ENCODE peak calls at places on chromosome 13, in four cellular contexts. H, J, R and E are unnamed samples.

GRCh38 chr13:33188093-33188882 is 97.3 kb downstream of the STARD13 start:
- DNase-seq in H (no peak), J (no peak), R (no peak), E (peak)

GRCh38 chr13:110405597-110406450 is 98.7 kb downstream of the COL4A2 start:
- DNase-seq in H (no peak), J (peak), R (no peak), E (peak)

GRCh38 chr13:40318366-40318765 is 348.1 kb downstream of the FOXO1 start:
- DNase-seq in H (no peak), J (no peak), R (no peak), E (no peak)

GRCh38 chr13:72342364-72342763 is 385.1 kb downstream of the MZT1 start:
- DNase-seq in H (no peak), J (no peak), R (no peak), E (no peak)

GRCh38 chr13:73268306-73268705 is 209.5 kb downstream of the KLF5 start:
- DNase-seq in H (no peak), J (peak), R (no peak), E (no peak)

GRCh38 chr13:32905063-32905863 is 111.0 kb upstream of the KL start:
- DNase-seq in H (peak), J (no peak), R (no peak), E (peak)

GRCh38 chr13:51044023-51044665 is 66.9 kb downstream of the C13orf42 start:
- DNase-seq in H (peak), J (no peak), R (no peak), E (no peak)

GRCh38 chr13:52161193-52161646 is 1.8 kb upstream of the NEK3 start:
- DNase-seq in H (no peak), J (no peak), R (peak), E (no peak)

GRCh38 chr13:41543664-41544300 is 86.4 kb downstream of the RGCC start:
- DNase-seq in H (no peak), J (no peak), R (no peak), E (peak)

GRCh38 chr13:22596157-22596863 is 584.5 kb upstream of the SGCG start:
- DNase-seq in H (no peak), J (no peak), R (peak), E (no peak)

GRCh38 chr13:20847298-20847697 is 55.2 kb downstream of the XPO4 start:
- DNase-seq in H (peak), J (no peak), R (no peak), E (no peak)

GRCh38 chr13:93146584-93147292 is 79.9 kb upstream of the GPC6 start:
- DNase-seq in H (no peak), J (peak), R (no peak), E (peak)

GRCh38 chr13:69585656-69586055 is 522.0 kb upstream of the ATXN8OS start:
- DNase-seq in H (peak), J (no peak), R (no peak), E (no peak)

GRCh38 chr13:54379461-54379860 is 1350.8 kb downstream of the OLFM4 start:
- DNase-seq in H (no peak), J (no peak), R (no peak), E (no peak)

GRCh38 chr13:103009061-103009840 is 57.0 kb downstream of the SLC10A2 start:
- DNase-seq in H (no peak), J (no peak), R (no peak), E (no peak)

GRCh38 chr13:42039946-42040729 is 8.3 kb upstream of the DGKH start:
- DNase-seq in H (peak), J (peak), R (no peak), E (peak)

GRCh38 chr13:88649855-88650254 is 978.7 kb downstream of the SLITRK5 start:
- DNase-seq in H (no peak), J (no peak), R (no peak), E (no peak)

GRCh38 chr13:76803831-76804230 is 82.4 kb downstream of the KCTD12 start:
- DNase-seq in H (no peak), J (no peak), R (no peak), E (no peak)

GRCh38 chr13:20193924-20194631 is 1.3 kb upstream of the GJB2 start:
- DNase-seq in H (peak), J (no peak), R (no peak), E (no peak)

GRCh38 chr13:39091586-39091985 is 53.3 kb downstream of the NHLRC3 start:
- DNase-seq in H (no peak), J (no peak), R (no peak), E (no peak)

GRCh38 chr13:79270859-79271258 is 135.2 kb downstream of the RBM26 start:
- DNase-seq in H (no peak), J (no peak), R (no peak), E (no peak)

GRCh38 chr13:47459512-47459911 is 541.6 kb downstream of the SUCLA2 start:
- DNase-seq in H (peak), J (peak), R (no peak), E (no peak)

GRCh38 chr13:28753208-28753892 is 34.6 kb upstream of the SLC46A3 start:
- DNase-seq in H (peak), J (peak), R (peak), E (peak)

GRCh38 chr13:45367358-45367757 is 26.4 kb upstream of the TPT1 start:
- DNase-seq in H (peak), J (peak), R (peak), E (peak)

GRCh38 chr13:30364133-30364532 is 56.8 kb upstream of the KATNAL1 start:
- DNase-seq in H (no peak), J (no peak), R (no peak), E (peak)

GRCh38 chr13:22076658-22077057 is 405.8 kb downstream of the FGF9 start:
- DNase-seq in H (no peak), J (no peak), R (no peak), E (no peak)

GRCh38 chr13:71879129-71879535 is 12.1 kb upstream of the DACH1 start:
- DNase-seq in H (peak), J (peak), R (peak), E (no peak)

GRCh38 chr13:74128171-74128767 is 5.9 kb downstream of the KLF12 start:
- DNase-seq in H (no peak), J (no peak), R (peak), E (peak)

GRCh38 chr13:25084101-25084500 is 11.8 kb upstream of the PABPC3 start:
- DNase-seq in H (no peak), J (no peak), R (no peak), E (no peak)

GRCh38 chr13:24135674-24136300 is 24.7 kb upstream of the SPATA13 start:
- DNase-seq in H (no peak), J (peak), R (no peak), E (peak)

GRCh38 chr13:56110751-56111150 is 1030.0 kb upstream of the PRR20A start:
- DNase-seq in H (no peak), J (no peak), R (no peak), E (no peak)

GRCh38 chr13:90956036-90956435 is 391.5 kb upstream of the MIR17HG start:
- DNase-seq in H (no peak), J (no peak), R (no peak), E (no peak)

GRCh38 chr13:62119739-62120700 is 704.4 kb upstream of the PCDH20 start:
- DNase-seq in H (peak), J (peak), R (no peak), E (peak)

GRCh38 chr13:98549006-98549727 is 27.7 kb downstream of the STK24 start:
- DNase-seq in H (no peak), J (peak), R (peak), E (peak)

DNA sequence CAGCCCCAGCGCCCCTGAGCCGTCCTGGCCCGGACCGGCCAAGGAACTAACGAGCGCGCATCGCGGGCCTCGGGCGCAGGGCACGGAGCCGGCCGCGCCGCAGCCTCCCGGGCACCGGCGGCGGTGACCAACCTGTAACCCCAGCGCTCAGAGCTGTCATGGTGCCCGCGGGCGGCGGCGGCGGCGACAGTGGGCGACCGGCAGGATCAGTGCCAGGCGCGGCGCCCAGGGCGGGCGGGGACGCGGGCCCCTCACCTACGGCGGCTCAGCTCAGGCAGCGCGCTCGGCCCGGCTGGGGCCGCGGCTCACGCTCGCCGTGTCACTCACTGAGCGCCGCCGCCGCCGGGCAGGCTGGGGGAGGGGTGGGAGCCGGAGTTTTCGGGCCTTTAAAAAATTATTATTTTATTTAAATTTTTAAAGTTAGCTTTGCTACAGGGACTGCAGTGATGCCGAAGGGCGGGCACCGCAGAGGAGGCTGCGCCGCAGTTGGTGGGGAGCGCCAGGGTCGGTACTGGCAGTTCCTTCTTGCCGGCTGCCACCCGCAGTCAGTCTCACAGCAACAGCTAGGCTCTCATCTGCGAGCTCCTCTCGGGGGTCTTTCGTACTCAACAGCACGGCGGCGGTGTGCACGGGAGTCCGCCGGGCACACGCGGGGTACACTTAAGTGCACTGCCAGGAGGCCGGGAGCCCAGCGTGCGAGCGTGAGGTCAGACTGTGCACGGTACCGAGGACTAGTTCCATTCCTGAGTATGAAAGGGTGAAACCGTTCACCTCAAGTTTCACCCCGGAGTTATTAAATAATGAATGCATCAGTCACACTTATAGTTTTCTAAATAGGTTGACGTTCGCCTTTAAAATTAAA is at the start of gene NALCN:
- DNase-seq in H (peak), J (peak), R (no peak), E (peak)
- TF ChIP-seq EZH2 in H (peak), J (no peak), R (no peak), E (no peak)

GRCh38 chr13:113532156-113532806 is 41.8 kb upstream of the DCUN1D2 start:
- DNase-seq in H (peak), J (no peak), R (no peak), E (no peak)

GRCh38 chr13:113534236-113534860 is 43.8 kb upstream of the DCUN1D2 start:
- DNase-seq in H (no peak), J (no peak), R (no peak), E (no peak)

GRCh38 chr13:113531041-113531873 is 40.7 kb upstream of the DCUN1D2 start:
- DNase-seq in H (no peak), J (no peak), R (no peak), E (no peak)

GRCh38 chr13:113535381-113535781 is 44.9 kb upstream of the DCUN1D2 start:
- DNase-seq in H (no peak), J (no peak), R (no peak), E (no peak)

DNA sequence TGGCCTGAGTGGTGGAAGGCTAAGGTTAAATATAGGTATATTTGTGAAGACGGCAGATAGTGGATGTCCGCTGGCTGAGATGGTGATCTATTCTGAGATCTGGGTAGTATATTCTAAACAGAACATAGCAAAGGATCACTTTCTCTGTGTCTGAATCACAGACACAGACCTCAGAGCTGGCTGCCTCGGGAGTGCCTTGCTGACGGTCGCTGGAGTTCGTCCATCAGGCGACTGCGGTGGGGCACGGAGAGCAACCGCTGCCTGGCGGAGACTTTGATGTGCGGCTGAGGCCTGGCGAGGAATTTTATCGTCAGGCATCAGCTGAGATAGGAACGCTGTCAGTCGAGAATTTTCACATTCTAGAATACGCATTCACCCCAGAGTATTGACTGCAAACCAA is 42.9 kb upstream of the DCUN1D2 start:
- DNase-seq in H (no peak), J (peak), R (no peak), E (no peak)
- H3K27ac ChIP-seq in H (no peak), J (no peak), R (no peak), E (no peak)

DNA sequence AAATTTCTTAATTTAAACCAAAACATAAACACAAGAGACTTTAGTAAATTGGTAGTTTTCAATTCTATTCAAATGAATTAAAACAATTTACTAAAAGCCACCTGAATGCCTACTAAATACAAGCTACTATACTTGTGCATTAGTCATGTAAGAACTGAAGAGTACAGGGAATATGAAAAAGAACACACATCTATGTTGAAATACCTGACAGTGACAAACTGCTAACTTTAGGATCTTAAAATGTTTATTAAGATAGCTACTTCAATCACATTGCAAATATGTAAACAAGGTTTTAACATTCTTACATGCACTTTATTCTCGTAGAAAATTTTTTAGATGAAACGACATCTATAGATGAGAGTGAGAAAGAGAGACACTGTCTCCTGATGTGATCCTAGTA is 4.1 kb downstream of the SPRYD7 start:
- DNase-seq in H (no peak), J (no peak), R (no peak), E (no peak)
- H3K4me2 ChIP-seq in H (no peak), J (peak), R (no peak), E (no peak)

GRCh38 chr13:106532111-106532929 is 3.1 kb downstream of the EFNB2 start:
- DNase-seq in H (no peak), J (peak), R (no peak), E (peak)
- TF ChIP-seq EZH2 in H (no peak), J (no peak), R (no peak), E (no peak)